ENCODE peak calls at places on chromosomes 11 and 22, in five cellular contexts. H is HCT116, O is esophagus squamous epithelium, V is IMR-90, A is psoas muscle. J is an unnamed sample.

GRCh38 chr22:26681395-26681821 is 24.0 kb downstream of the MIAT start:
- DNase-seq in A (no peak), V (peak), H (no peak), O (no peak), J (no peak)

GRCh38 chr11:123316003-123316402 is 114.1 kb upstream of the GRAMD1B start:
- DNase-seq in H (no peak), O (no peak), V (peak), A (no peak), J (no peak)

GRCh38 chr11:105297463-105297862 is 157.9 kb upstream of the CARD18 start:
- DNase-seq in V (peak), O (no peak), H (no peak), A (no peak), J (no peak)

GRCh38 chr11:119634301-119634700 is 94.7 kb downstream of the NECTIN1 start:
- DNase-seq in A (no peak), O (no peak), H (no peak), V (no peak), J (no peak)

GRCh38 chr11:1289211-1289935 is 20.1 kb downstream of the TOLLIP start:
- DNase-seq in V (no peak), A (peak), O (no peak), H (no peak), J (no peak)

GRCh38 chr22:36356708-36357694 is 30.8 kb downstream of the MYH9 start:
- DNase-seq in H (no peak), A (no peak), O (no peak), V (peak), J (no peak)

GRCh38 chr11:83583953-83584352 is 297.8 kb upstream of the CCDC90B start:
- DNase-seq in A (no peak), H (no peak), V (peak), O (no peak), J (no peak)

GRCh38 chr22:28108851-28109250 is 189.8 kb upstream of the PITPNB start:
- DNase-seq in O (no peak), H (no peak), A (no peak), V (no peak), J (no peak)

GRCh38 chr22:46150615-46151423 is 493 bp downstream of the PPARA start:
- DNase-seq in H (no peak), V (no peak), A (peak), O (no peak), J (peak)

GRCh38 chr11:133656100-133656635 is 123.9 kb upstream of the OPCML start:
- DNase-seq in A (no peak), V (no peak), H (no peak), O (no peak), J (no peak)

GRCh38 chr11:67666676-67667489 is 7.5 kb downstream of the ALDH3B2 start:
- DNase-seq in H (no peak), O (no peak), V (no peak), A (no peak), J (no peak)

GRCh38 chr11:117203069-117203407 is 3.9 kb downstream of the TAGLN start:
- DNase-seq in V (no peak), O (no peak), A (no peak), H (no peak), J (no peak)

GRCh38 chr22:19147193-19147780 is 2.8 kb downstream of the GSC2 start:
- DNase-seq in V (no peak), O (no peak), A (no peak), H (no peak), J (no peak)
- TF ChIP-seq CTCF in V (no peak), O (no peak), A (no peak), H (no peak), J (no peak)

GRCh38 chr11:35009191-35009940 is 92.9 kb downstream of the PDHX start:
- DNase-seq in O (no peak), V (peak), A (no peak), H (peak), J (peak)
- TF ChIP-seq CTCF in O (no peak), V (peak), A (no peak), H (no peak), J (no peak)

GRCh38 chr11:125494987-125495725 is 909 bp downstream of the FEZ1 start:
- DNase-seq in A (peak), H (no peak), V (peak), O (no peak), J (peak)
- TF ChIP-seq CTCF in A (no peak), H (no peak), V (no peak), O (no peak), J (no peak)

GRCh38 chr11:64390558-64390957 is 31.6 kb downstream of the RPS6KA4 start:
- DNase-seq in A (no peak), V (no peak), H (no peak), O (no peak), J (no peak)
- TF ChIP-seq CTCF in A (no peak), V (no peak), H (no peak), O (no peak), J (no peak)

DNA sequence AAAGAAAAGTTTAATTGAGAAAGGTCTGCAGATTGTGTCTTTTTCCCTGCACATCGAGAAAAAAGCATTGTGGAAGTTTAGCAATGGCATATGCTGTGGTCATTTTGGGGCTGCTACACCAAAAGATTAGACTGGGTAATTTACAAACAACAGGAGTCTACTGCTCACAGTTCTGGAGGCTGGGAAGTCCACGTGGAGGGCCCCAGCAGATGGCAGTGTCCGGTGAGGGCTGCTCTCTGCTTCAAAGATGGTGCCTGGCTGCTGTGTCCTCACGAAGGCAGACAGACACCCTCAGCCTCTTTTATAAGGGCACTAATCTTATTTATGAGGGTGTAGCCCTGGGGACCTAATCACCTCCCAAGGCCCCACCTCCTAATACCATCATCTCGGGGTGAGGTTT is 21.1 kb downstream of the PHF21B start:
- DNase-seq in O (no peak), V (no peak), H (no peak), A (no peak), J (no peak)
- TF ChIP-seq CTCF in O (no peak), V (no peak), H (peak), A (no peak), J (no peak)

GRCh38 chr22:19819911-19820879 is 34.5 kb downstream of the GNB1L start:
- DNase-seq in A (no peak), O (no peak), H (no peak), V (no peak), J (no peak)

GRCh38 chr22:19822301-19823117 is 32.2 kb downstream of the GNB1L start:
- DNase-seq in H (no peak), A (no peak), O (no peak), V (no peak), J (peak)

GRCh38 chr22:19821523-19822300 is 33.0 kb downstream of the GNB1L start:
- DNase-seq in O (no peak), V (no peak), H (no peak), A (no peak), J (peak)

GRCh38 chr22:19819209-19819910 is 35.3 kb downstream of the GNB1L start:
- DNase-seq in H (no peak), O (no peak), V (no peak), A (no peak), J (no peak)

GRCh38 chr22:19820880-19821522 is 33.7 kb downstream of the GNB1L start:
- DNase-seq in A (no peak), H (no peak), O (no peak), V (no peak), J (peak)
- TF ChIP-seq CTCF in A (no peak), H (no peak), O (no peak), V (no peak), J (no peak)

GRCh38 chr22:50726643-50727340 is 11.2 kb upstream of the ACR start:
- DNase-seq in O (no peak), A (peak), H (no peak), V (no peak), J (no peak)
- TF ChIP-seq CTCF in O (no peak), A (no peak), H (peak), V (no peak), J (no peak)